ENCODE peak calls at places on chromosomes 11 and 22, in eight cellular contexts. J, S, Z, C, O, L, F and M are unnamed samples.

GRCh38 chr11:13105237-13105844 is 96.2 kb downstream of the RASSF10 start:
- DNase-seq in J (no peak), S (no peak), Z (no peak), C (peak; percentile 43), O (peak; percentile 21), L (no peak), F (no peak), M (no peak)

GRCh38 chr22:41862160-41862529 is 29.2 kb downstream of the SREBF2 start:
- DNase-seq in J (no peak), S (no peak), Z (no peak), C (no peak), O (no peak), L (no peak), F (no peak), M (no peak)

GRCh38 chr22:39634530-39635399 is 64.2 kb downstream of the CACNA1I start:
- DNase-seq in J (no peak), S (no peak), Z (peak; percentile 79), C (no peak), O (no peak), L (no peak), F (no peak), M (peak; percentile 92)

GRCh38 chr11:77115956-77116355 is 12.1 kb upstream of the MYO7A start:
- DNase-seq in J (no peak), S (no peak), Z (no peak), C (no peak), O (peak; percentile 1), L (no peak), F (no peak), M (no peak)

GRCh38 chr11:33624082-33624481 is 76.5 kb downstream of the C11orf91 start:
- DNase-seq in J (no peak), S (no peak), Z (no peak), C (no peak), O (peak; percentile 33), L (no peak), F (no peak), M (no peak)

GRCh38 chr11:116862951-116863350 is 25.5 kb upstream of the APOA1 start:
- DNase-seq in J (no peak), S (no peak), Z (no peak), C (no peak), O (no peak), L (no peak), F (no peak), M (no peak)

GRCh38 chr11:120068114-120068573 is 69.8 kb downstream of the TRIM29 start:
- DNase-seq in J (no peak), S (no peak), Z (peak; percentile 18), C (no peak), O (no peak), L (no peak), F (no peak), M (peak; percentile 55)

GRCh38 chr11:44755553-44756505 is 29.1 kb downstream of the TSPAN18 start:
- DNase-seq in J (no peak), S (no peak), Z (no peak), C (no peak), O (no peak), L (no peak), F (no peak), M (no peak)

GRCh38 chr11:24575392-24575791 is 78.5 kb downstream of the LUZP2 start:
- DNase-seq in J (no peak), S (no peak), Z (peak; percentile 36), C (no peak), O (no peak), L (no peak), F (no peak), M (peak; percentile 90)

GRCh38 chr11:123822591-123822990 is 16.4 kb upstream of the OR6M1 start:
- DNase-seq in J (peak; percentile 13), S (no peak), Z (no peak), C (no peak), O (no peak), L (no peak), F (no peak), M (peak; percentile 57)

GRCh38 chr11:117070016-117070415 is 28.2 kb downstream of the SIK3 start:
- DNase-seq in J (no peak), S (no peak), Z (no peak), C (no peak), O (no peak), L (no peak), F (no peak), M (peak; percentile 22)

GRCh38 chr11:88972210-88972609 is 93.6 kb downstream of the GRM5 start:
- DNase-seq in J (no peak), S (no peak), Z (no peak), C (no peak), O (no peak), L (no peak), F (no peak), M (no peak)

GRCh38 chr11:113308601-113309000 is 5.8 kb upstream of the TTC12 start:
- DNase-seq in J (no peak), S (no peak), Z (no peak), C (no peak), O (no peak), L (no peak), F (no peak), M (peak; percentile 76)

GRCh38 chr11:2096001-2096918 is 42.9 kb downstream of the IGF2 start:
- DNase-seq in J (no peak), S (no peak), Z (peak; percentile 47), C (no peak), O (no peak), L (no peak), F (no peak), M (no peak)

GRCh38 chr11:16289541-16289940 is 66.8 kb downstream of the SOX6 start:
- DNase-seq in J (no peak), S (no peak), Z (no peak), C (no peak), O (no peak), L (no peak), F (no peak), M (no peak)

GRCh38 chr11:118126082-118126838 is 26.4 kb downstream of the SCN4B start:
- DNase-seq in J (no peak), S (no peak), Z (no peak), C (no peak), O (no peak), L (no peak), F (no peak), M (peak; percentile 81)

GRCh38 chr11:69293819-69294505 is at the start of gene MYEOV:
- DNase-seq in J (no peak), S (peak; percentile 30), Z (no peak), C (no peak), O (no peak), L (peak; percentile 29), F (no peak), M (peak; percentile 46)

GRCh38 chr11:69291459-69292110 is 2.4 kb upstream of the MYEOV start:
- DNase-seq in J (no peak), S (no peak), Z (no peak), C (no peak), O (no peak), L (no peak), F (no peak), M (no peak)

GRCh38 chr11:69294621-69295078 is 695 bp downstream of the MYEOV start:
- DNase-seq in J (no peak), S (no peak), Z (no peak), C (no peak), O (no peak), L (no peak), F (no peak), M (no peak)

GRCh38 chr11:69292221-69292648 is 1.7 kb upstream of the MYEOV start:
- DNase-seq in J (peak; percentile 44), S (peak; percentile 35), Z (no peak), C (no peak), O (no peak), L (peak; percentile 56), F (no peak), M (no peak)

GRCh38 chr11:69293087-69293486 is 868 bp upstream of the MYEOV start:
- DNase-seq in J (no peak), S (no peak), Z (no peak), C (no peak), O (no peak), L (peak; percentile 30), F (no peak), M (no peak)
- TF ChIP-seq CTCF in J (no peak), S (no peak), Z (no peak), C (no peak), O (no peak), L (peak; percentile 17), F (no peak), M (no peak)

GRCh38 chr11:67276821-67277230 is 10.6 kb downstream of the GRK2 start:
- DNase-seq in J (no peak), S (peak; percentile 82), Z (no peak), C (no peak), O (peak; percentile 63), L (peak; percentile 39), F (no peak), M (no peak)
- H3K4me3 ChIP-seq in J (peak overlapping the region; percentile 26), S (no peak overlapping the region), Z (no peak overlapping the region), C (peak overlapping the region; percentile 28), O (peak overlapping the region; percentile 56), L (no peak overlapping the region), F (peak overlapping the region; percentile 6), M (no peak overlapping the region)

DNA sequence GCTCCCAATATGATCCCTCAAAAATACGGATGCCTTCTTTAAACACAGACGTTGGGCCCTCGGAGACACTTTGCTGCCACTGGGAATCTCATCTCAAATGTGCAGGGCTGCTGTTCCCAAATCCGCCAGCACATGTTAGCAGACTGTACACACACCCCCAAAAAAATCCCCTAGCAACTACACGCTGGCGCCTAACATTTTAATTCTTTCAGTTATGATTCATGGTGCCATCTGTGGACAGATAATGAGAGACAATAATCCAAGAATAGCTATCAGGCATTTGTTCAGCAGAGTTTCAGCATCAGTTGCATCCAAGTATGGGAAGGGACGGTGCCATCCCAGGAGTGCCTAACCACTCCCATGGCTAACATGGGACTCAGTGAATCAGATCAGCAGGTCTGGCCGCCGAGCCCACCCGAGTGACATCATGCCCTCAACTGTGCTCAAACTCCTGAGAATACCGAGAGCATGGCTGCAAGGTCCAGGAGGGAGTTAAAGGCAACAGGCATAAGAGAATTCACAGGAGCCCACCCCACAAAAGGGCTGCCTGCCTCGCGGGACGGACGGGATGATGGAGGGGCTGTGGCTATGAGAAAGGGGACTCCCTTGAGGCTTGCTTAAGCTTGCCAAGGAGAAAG is 337.1 kb downstream of the SHANK2 start:
- DNase-seq in J (no peak), S (no peak), Z (no peak), C (no peak), O (no peak), L (no peak), F (no peak), M (no peak)
- H3K36me3 ChIP-seq in J (no peaks in the 10 kb centered on the region), S (no peaks in the 10 kb centered on the region), Z (no peaks in the 10 kb centered on the region), C (no peaks in the 10 kb centered on the region), O (no peaks in the 10 kb centered on the region), L (no peaks in the 10 kb centered on the region), F (no peaks in the 10 kb centered on the region), M (no peaks in the 10 kb centered on the region)

GRCh38 chr11:9756461-9756860 is 92.6 kb downstream of the SWAP70 start:
- DNase-seq in J (no peak), S (no peak), Z (no peak), C (no peak), O (no peak), L (no peak), F (no peak), M (peak; percentile 77)

GRCh38 chr11:9759519-9760179 is 95.8 kb downstream of the SWAP70 start:
- DNase-seq in J (peak; percentile 84), S (peak; percentile 87), Z (peak; percentile 100), C (peak; percentile 84), O (peak; percentile 88), L (no peak), F (peak; percentile 85), M (peak; percentile 100)

GRCh38 chr11:9758676-9759518 is 95.0 kb downstream of the SWAP70 start:
- DNase-seq in J (peak; percentile 66), S (peak; percentile 39), Z (peak; percentile 64), C (peak; percentile 83), O (peak; percentile 87), L (peak; percentile 64), F (peak; percentile 72), M (peak; percentile 45)

GRCh38 chr11:9756878-9757277 is 93.0 kb downstream of the SWAP70 start:
- DNase-seq in J (no peak), S (no peak), Z (no peak), C (no peak), O (no peak), L (no peak), F (no peak), M (no peak)

GRCh38 chr11:9757809-9758675 is 94.2 kb downstream of the SWAP70 start:
- DNase-seq in J (peak; percentile 87), S (peak; percentile 87), Z (peak; percentile 54), C (peak; percentile 89), O (peak; percentile 89), L (peak; percentile 88), F (peak; percentile 69), M (peak; percentile 46)
- TF ChIP-seq CTCF in J (peak; percentile 90), S (peak; percentile 87), Z (peak; percentile 44), C (peak; percentile 77), O (peak; percentile 91), L (peak; percentile 84), F (peak; percentile 95), M (peak; percentile 68)